ENCODE peak calls at places on chromosomes 16 and 17, in five cellular contexts. B is CD4-positive, alpha-beta T cell; J is Right ventricle myocardium superior; Q is spleen; Z is ureter. H is an unnamed sample.

GRCh38 chr17:18185391-18185790 is 1.8 kb downstream of the ALKBH5 start:
- DNase-seq in B (no peak), J (no peak), Q (no peak), Z (no peak), H (no peak)

GRCh38 chr16:57244767-57245471 is at the start of gene ARL2BP:
- DNase-seq in B (peak), J (peak), Q (peak), Z (peak), H (peak)

GRCh38 chr16:27745348-27745747 is 195.4 kb downstream of the KATNIP start:
- DNase-seq in B (no peak), J (no peak), Q (no peak), Z (no peak), H (no peak)

GRCh38 chr17:39090832-39091622 is 60.4 kb downstream of the PLXDC1 start:
- DNase-seq in B (no peak), J (no peak), Q (no peak), Z (no peak), H (no peak)

GRCh38 chr16:1740781-1741490 is 30.4 kb downstream of the NME3 start:
- DNase-seq in B (no peak), J (no peak), Q (no peak), Z (no peak), H (no peak)

GRCh38 chr17:17507465-17508011 is 11.3 kb upstream of the RASD1 start:
- DNase-seq in B (no peak), J (peak), Q (no peak), Z (no peak), H (no peak)

GRCh38 chr16:87133966-87134945 is 182.9 kb downstream of the C16orf95 start:
- DNase-seq in B (no peak), J (no peak), Q (peak), Z (no peak), H (no peak)

GRCh38 chr17:43936434-43936833 is 5.8 kb downstream of the PPY start:
- DNase-seq in B (no peak), J (no peak), Q (no peak), Z (no peak), H (no peak)

GRCh38 chr16:1645914-1646525 is 32.1 kb upstream of the JPT2 start:
- DNase-seq in B (no peak), J (no peak), Q (no peak), Z (no peak), H (no peak)

GRCh38 chr16:83727018-83727417 is 80.8 kb upstream of the HSBP1 start:
- DNase-seq in B (no peak), J (no peak), Q (no peak), Z (no peak), H (no peak)

GRCh38 chr16:78298986-78299385 is 199.5 kb downstream of the WWOX start:
- DNase-seq in B (no peak), J (no peak), Q (no peak), Z (no peak), H (no peak)

GRCh38 chr17:61533797-61534196 is 57.2 kb downstream of the NACA2 start:
- DNase-seq in B (no peak), J (no peak), Q (no peak), Z (no peak), H (no peak)

GRCh38 chr16:19829844-19830703 is 54.6 kb downstream of the GPRC5B start:
- DNase-seq in B (no peak), J (no peak), Q (no peak), Z (no peak), H (no peak)

GRCh38 chr16:58628845-58629680 is 563 bp downstream of the CNOT1 start:
- DNase-seq in B (peak), J (peak), Q (peak), Z (peak), H (peak)

GRCh38 chr17:39981207-39982068 is 831 bp downstream of the PSMD3 start:
- DNase-seq in B (no peak), J (no peak), Q (no peak), Z (no peak), H (no peak)

GRCh38 chr17:62994931-62995330 is 28.9 kb downstream of the TANC2 start:
- DNase-seq in B (no peak), J (no peak), Q (no peak), Z (no peak), H (no peak)

GRCh38 chr17:55005520-55005919 is 37.0 kb downstream of the STXBP4 start:
- DNase-seq in B (no peak), J (no peak), Q (no peak), Z (no peak), H (no peak)

GRCh38 chr16:23229714-23230113 is 47.2 kb downstream of the SCNN1G start:
- DNase-seq in B (no peak), J (no peak), Q (no peak), Z (no peak), H (no peak)

GRCh38 chr16:83586036-83586810 is 221.6 kb upstream of the HSBP1 start:
- DNase-seq in B (no peak), J (no peak), Q (no peak), Z (no peak), H (no peak)

GRCh38 chr17:50147841-50148225 is 2.6 kb downstream of the PPP1R9B start:
- DNase-seq in B (no peak), J (no peak), Q (no peak), Z (no peak), H (no peak)

GRCh38 chr17:49148171-49148570 is 15.6 kb downstream of the B4GALNT2 start:
- DNase-seq in B (no peak), J (no peak), Q (no peak), Z (no peak), H (no peak)

GRCh38 chr17:7354262-7354781 is 634 bp upstream of the TMEM95 start:
- DNase-seq in B (no peak), J (no peak), Q (no peak), Z (peak), H (no peak)

GRCh38 chr17:82868715-82869131 is 28.9 kb upstream of the ZNF750 start:
- DNase-seq in B (no peak), J (no peak), Q (no peak), Z (no peak), H (no peak)

GRCh38 chr17:1783834-1784611 is 22.2 kb downstream of the SERPINF1 start:
- DNase-seq in B (no peak), J (peak), Q (peak), Z (peak), H (peak)

GRCh38 chr17:65277576-65277975 is 140.4 kb downstream of the RGS9 start:
- DNase-seq in B (no peak), J (no peak), Q (no peak), Z (no peak), H (no peak)

GRCh38 chr17:77690271-77691161 is 268.0 kb upstream of the TNRC6C start:
- DNase-seq in B (no peak), J (no peak), Q (no peak), Z (peak), H (peak)

GRCh38 chr16:2767891-2768290 is 9.2 kb downstream of the ELOB start:
- DNase-seq in B (no peak), J (peak), Q (peak), Z (no peak), H (no peak)

GRCh38 chr17:64001763-64002529 is 3.8 kb downstream of the PRR29 start:
- DNase-seq in B (no peak), J (peak), Q (peak), Z (peak), H (no peak)

GRCh38 chr17:6494239-6494941 is 50.1 kb downstream of the PIMREG start:
- DNase-seq in B (no peak), J (no peak), Q (peak), Z (no peak), H (peak)

GRCh38 chr16:15552507-15552906 is 90.4 kb downstream of the MARF1 start:
- DNase-seq in B (no peak), J (no peak), Q (no peak), Z (no peak), H (no peak)

GRCh38 chr16:20966746-20967145 is 66.2 kb downstream of the LYRM1 start:
- DNase-seq in B (no peak), J (no peak), Q (peak), Z (no peak), H (no peak)